ENCODE peak calls at places on chromosome 20, in four cellular contexts. W, Q, P and N are unnamed samples.

GRCh38 chr20:48904566-48905321 is 16.8 kb upstream of the ARFGEF2 start:
- DNase-seq in Q (peak), P (peak), W (peak), N (peak)

GRCh38 chr20:52047811-52048302 is 143.7 kb downstream of the ZFP64 start:
- DNase-seq in Q (peak), P (peak), W (no peak), N (no peak)

GRCh38 chr20:43968341-43968740 is 53.7 kb downstream of the TOX2 start:
- DNase-seq in Q (no peak), P (no peak), W (no peak), N (no peak)

GRCh38 chr20:57211949-57212889 is 54.2 kb downstream of the BMP7 start:
- DNase-seq in P (peak), Q (peak), W (peak), N (peak)

GRCh38 chr20:911882-912600 is 4.1 kb downstream of the ANGPT4 start:
- DNase-seq in W (no peak), P (no peak), Q (no peak), N (no peak)

GRCh38 chr20:56447227-56447626 is 21.2 kb upstream of the RTF2 start:
- DNase-seq in P (no peak), Q (no peak), W (no peak), N (no peak)

GRCh38 chr20:32158351-32158750 is 48.8 kb downstream of the TM9SF4 start:
- DNase-seq in P (no peak), Q (no peak), W (no peak), N (no peak)

GRCh38 chr20:51536116-51537069 is 6.1 kb downstream of the NFATC2 start:
- DNase-seq in W (peak), Q (no peak), P (no peak), N (no peak)

GRCh38 chr20:17965042-17965697 is 3.4 kb downstream of the SNX5 start:
- DNase-seq in Q (no peak), P (peak), W (no peak), N (no peak)

GRCh38 chr20:44089987-44090674 is 96.9 kb downstream of the JPH2 start:
- DNase-seq in W (peak), Q (peak), P (peak), N (no peak)

GRCh38 chr20:51525241-51526104 is 17.0 kb downstream of the NFATC2 start:
- DNase-seq in W (no peak), Q (no peak), P (no peak), N (peak)

GRCh38 chr20:43188861-43189613 is 669 bp downstream of the PTPRT start:
- DNase-seq in W (no peak), P (no peak), Q (no peak), N (peak)

GRCh38 chr20:40744072-40744471 is 55.0 kb upstream of the MAFB start:
- DNase-seq in P (no peak), W (no peak), Q (no peak), N (no peak)

GRCh38 chr20:40743172-40743775 is 54.2 kb upstream of the MAFB start:
- DNase-seq in P (no peak), Q (no peak), W (no peak), N (no peak)

GRCh38 chr20:40738976-40739375 is 49.9 kb upstream of the MAFB start:
- DNase-seq in Q (no peak), W (no peak), P (no peak), N (no peak)

GRCh38 chr20:40739841-40740240 is 50.8 kb upstream of the MAFB start:
- DNase-seq in W (no peak), Q (no peak), P (no peak), N (no peak)

DNA sequence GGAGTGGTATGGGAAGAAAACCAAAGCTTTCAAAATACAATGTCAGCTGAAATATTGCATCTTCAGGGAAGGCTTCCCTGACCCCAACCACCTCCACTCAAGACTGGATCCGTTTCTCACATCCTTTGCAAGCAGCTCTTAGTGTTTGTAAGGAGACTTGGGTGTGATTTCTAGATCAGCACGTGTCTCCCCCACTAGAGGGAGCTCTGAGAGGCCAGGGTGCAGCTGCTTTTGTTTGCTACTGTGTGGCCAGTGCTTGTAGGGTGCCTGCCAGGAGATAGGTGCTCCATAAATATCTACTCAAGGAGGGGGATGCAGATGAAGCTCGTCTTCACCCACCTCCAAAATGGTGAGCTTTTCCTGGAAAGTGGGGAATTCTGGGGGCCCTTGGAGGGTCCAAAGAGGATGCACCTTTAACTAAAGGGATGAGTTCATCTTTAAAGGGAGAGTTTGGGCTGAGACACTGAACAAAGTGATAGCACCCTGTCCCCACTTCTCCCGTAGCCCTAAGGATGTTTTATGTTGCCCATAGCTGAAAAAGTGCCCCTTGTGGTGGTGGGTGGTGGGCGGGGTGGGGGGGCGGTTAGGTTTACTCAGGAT is 52.6 kb upstream of the MAFB start:
- DNase-seq in Q (peak), W (peak), P (peak), N (peak)
- TF ChIP-seq CTCF in Q (peak), W (peak), P (peak), N (peak)

GRCh38 chr20:5809495-5809894 is 59.3 kb downstream of the SHLD1 start:
- DNase-seq in P (no peak), Q (no peak), W (no peak), N (no peak)
- TF ChIP-seq CTCF in P (no peak), Q (no peak), W (no peak), N (peak)

DNA sequence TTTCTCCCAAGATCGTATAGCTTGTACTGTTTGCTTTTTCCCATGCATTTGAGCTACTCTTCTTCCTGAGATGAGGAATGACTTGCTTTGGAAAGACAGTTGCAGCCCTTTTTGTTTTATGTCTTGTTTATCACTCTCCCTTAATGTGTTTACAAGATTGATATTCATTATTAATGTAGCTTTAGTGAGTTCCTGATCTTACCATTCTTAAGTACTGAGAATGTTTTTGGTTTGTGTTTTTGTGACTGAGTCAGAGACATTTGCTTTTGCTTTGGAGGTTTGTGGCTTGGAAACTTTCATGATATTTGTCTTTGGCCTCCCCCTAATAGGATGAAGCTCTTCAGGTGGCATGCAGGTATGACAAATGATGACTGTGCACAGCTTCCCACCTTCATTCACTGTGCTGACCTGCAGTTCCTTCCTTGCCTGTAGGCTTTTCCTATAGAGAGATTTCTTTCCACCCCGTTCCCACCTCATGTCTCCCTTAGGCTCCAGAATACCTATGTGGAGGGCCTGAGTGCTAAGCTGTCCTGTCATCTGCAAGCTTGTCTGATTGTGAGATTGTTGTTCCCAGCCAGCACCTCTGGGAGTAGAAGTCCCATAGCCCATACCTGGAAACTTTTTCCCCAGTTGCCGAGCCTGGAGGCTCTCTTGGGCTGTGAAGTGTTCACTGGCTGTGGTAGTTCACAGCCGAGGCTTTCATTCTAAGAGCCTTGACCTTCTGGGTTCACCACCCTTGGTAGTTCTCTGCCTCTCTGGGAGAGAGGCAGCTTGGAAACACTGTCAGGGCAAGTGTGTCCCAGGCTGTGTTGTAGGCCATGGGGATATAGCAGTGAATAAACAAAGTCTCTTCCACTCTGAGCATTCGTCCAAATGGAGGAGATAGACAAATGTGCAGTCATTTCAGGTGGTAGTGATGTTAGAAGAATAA is 27.1 kb downstream of the CDS2 start:
- DNase-seq in P (no peak), W (no peak), Q (peak), N (no peak)
- TF ChIP-seq CTCF in P (no peak), W (no peak), Q (no peak), N (no peak)

GRCh38 chr20:53154540-53154939 is 182.4 kb downstream of the TSHZ2 start:
- DNase-seq in W (no peak), P (peak), Q (no peak), N (no peak)

GRCh38 chr20:53161473-53161872 is 189.3 kb downstream of the TSHZ2 start:
- DNase-seq in W (no peak), Q (no peak), P (no peak), N (no peak)

GRCh38 chr20:53159144-53159543 is 187.0 kb downstream of the TSHZ2 start:
- DNase-seq in P (no peak), W (no peak), Q (no peak), N (no peak)

GRCh38 chr20:53161073-53161472 is 188.9 kb downstream of the TSHZ2 start:
- DNase-seq in P (no peak), W (no peak), Q (no peak), N (no peak)

DNA sequence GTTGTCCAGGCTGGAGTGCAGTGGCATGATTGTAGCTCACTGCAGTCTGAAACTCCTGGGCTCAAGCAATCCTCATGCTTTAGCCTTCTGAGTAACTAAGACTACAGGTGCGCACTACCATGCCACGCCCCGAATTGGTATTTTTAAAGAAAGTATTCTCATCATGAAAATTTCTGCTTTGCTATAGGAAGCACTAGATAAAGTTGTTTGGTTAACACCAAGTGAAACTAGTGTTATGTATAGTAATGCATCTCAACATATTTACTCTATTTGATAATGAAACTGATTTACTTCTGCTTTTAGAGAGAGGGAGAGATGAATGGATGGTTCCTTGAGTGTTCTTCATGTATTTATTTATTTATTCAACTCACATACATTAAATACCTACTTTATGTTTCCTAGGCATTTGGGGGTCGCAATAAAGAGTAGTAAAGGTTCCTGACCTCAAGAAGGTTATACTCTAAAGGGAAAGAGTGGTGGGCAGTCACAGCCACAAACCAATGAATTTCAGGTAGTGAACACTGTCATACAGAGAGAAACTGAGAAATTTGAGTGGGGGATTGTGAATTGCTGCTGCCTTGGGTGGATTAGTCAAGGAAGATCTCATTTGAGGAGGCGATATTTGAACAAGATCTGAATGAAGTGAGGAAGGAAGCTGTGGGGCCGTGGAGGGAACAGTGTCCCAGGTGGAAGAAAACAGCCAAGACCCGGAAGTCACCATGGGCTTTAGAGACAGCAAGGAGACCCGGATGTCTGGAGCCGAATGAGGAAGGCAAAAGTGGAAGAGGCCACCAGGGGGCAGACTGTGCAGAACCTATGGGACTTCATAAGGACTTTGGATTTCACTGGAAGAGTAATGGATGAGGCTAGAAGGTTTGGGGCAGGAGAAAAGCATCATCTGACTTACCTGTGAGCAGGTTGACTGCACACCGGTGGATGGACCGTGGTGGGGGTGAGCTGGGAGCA is 185.6 kb downstream of the TSHZ2 start:
- DNase-seq in Q (peak), W (peak), P (peak), N (peak)
- TF ChIP-seq CTCF in Q (peak), W (peak), P (peak), N (peak)

GRCh38 chr20:59082077-59082740 is 39.6 kb upstream of the PRELID3B start:
- DNase-seq in P (peak), W (no peak), Q (peak), N (no peak)
- TF ChIP-seq CTCF in P (peak), W (no peak), Q (no peak), N (peak)

DNA sequence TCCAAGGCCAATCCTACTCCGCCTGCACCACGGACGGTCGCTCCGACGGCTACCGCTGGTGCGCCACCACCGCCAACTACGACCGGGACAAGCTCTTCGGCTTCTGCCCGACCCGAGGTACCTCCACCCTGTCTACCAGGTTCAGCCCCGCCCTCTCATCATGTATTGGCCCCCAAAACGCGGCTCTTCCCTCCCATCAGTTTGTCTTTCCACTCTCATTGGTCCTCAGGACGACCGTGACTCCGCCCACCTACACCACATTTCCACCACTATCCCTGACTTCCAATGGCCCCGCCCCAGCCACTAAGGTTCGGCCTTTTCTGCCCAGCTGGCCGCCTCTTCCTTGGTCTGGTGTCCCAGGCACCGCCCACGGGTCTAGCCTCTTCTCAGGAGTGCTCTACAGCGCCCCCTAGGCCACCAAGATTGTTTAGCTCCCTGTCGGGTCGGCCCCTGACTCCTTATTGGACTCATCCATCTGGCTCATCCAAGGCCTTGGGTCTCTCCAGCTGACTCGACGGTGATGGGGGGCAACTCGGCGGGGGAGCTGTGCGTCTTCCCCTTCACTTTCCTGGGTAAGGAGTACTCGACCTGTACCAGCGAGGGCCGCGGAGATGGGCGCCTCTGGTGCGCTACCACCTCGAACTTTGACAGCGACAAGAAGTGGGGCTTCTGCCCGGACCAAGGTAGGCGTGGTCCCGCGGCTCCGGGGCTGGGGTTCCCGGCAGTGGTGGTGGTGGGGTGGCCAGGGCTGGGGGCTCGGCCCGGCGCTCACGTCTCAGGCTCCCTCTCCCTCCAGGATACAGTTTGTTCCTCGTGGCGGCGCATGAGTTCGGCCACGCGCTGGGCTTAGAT is 3.1 kb downstream of the MMP9 start:
- DNase-seq in W (no peak), P (peak), Q (peak), N (no peak)
- TF ChIP-seq CTCF in W (no peak), P (peak), Q (peak), N (no peak)

GRCh38 chr20:40688129-40689099 is 622 bp downstream of the MAFB start:
- DNase-seq in P (no peak), Q (peak), W (no peak), N (peak)
- TF ChIP-seq CTCF in P (no peak), Q (no peak), W (no peak), N (no peak)

GRCh38 chr20:21714297-21715192 is 9.1 kb downstream of the PAX1 start:
- DNase-seq in P (no peak), W (no peak), Q (no peak), N (no peak)

GRCh38 chr20:21713901-21714296 is 8.4 kb downstream of the PAX1 start:
- DNase-seq in Q (no peak), W (no peak), P (no peak), N (no peak)

GRCh38 chr20:21715193-21715881 is 9.9 kb downstream of the PAX1 start:
- DNase-seq in P (no peak), Q (no peak), W (no peak), N (no peak)

DNA sequence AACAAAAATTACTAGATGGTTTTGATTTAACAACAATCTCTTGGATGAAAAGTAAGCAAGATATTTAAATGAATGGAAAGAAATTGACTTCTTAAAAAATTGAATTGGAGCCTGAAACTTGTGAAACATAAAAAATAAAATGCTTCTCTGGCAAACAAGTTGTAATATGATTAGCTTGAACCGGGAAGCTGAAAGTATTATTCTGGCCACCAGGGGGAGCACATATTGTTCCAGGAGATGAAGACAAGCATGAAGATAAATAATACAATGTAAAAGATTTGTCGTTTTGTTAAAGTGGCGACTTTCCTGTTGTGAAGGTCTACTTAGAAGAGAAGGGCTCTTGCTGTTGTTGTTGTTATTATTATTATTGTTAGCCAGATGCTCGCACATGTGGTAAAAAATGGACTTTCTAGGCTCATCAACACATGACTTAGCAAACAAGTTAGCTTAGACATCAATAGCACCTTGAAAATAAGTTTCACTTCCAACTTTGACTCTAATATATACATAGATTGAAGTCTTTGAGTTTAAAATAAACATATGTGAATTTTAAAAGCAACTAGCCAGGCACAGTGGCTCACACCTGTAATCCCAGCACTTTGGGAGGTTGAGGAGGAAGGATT is 14.2 kb downstream of the PAX1 start:
- DNase-seq in P (peak), Q (peak), W (peak), N (peak)
- TF ChIP-seq CTCF in P (peak), Q (peak), W (peak), N (peak)

DNA sequence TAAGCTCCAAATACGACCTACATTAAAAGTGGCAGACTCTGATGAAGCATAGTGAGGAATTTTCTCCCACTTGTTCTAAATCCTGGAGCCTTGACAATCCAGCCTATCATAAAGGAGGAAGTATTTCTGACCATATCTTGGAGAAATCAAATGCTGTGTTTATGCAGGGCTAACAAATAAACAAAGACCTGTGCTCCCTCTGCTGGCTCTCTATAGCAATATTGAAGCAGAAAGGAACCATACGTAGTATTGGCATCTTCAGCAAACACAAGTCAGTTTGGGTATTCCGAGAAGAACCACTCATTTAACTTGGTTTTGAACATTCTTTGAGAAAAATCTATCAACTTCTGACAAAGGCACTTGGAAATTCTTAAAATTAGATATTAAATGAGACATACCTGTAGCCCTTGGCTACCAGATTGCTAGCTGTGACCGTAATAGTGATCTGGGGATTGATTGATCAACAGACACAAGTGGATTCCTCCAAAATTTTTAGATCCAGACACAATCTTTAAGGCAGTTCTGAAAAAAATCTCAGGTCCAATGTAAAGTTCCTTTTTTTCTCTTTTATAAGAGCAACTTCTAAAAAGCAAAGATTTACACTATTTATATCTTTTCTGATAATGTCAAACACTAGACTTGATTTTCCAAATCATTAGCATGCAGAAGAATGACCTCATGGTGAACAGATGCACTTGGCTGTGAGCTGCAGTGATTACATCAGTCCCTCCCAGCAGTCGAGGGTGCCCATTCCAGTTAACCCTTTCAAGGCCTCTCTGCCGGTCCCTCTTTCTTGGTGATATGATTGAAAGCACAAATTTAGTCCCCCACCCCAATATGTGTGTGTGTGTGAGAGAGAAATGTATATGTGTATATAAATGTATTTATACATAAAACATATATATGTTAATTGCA is 40.2 kb downstream of the INSM1 start:
- DNase-seq in W (no peak), P (peak), Q (peak), N (no peak)
- TF ChIP-seq CTCF in W (no peak), P (peak), Q (peak), N (peak)

GRCh38 chr20:6397115-6397514 is 274.3 kb upstream of the FERMT1 start:
- DNase-seq in Q (no peak), P (no peak), W (no peak), N (no peak)
- TF ChIP-seq CTCF in Q (no peak), P (no peak), W (no peak), N (no peak)